ENCODE peak calls at places on chromosome 20, in seven cellular contexts. M is SW 1271; F is GM03348; P is stimulated activated CD8-positive, alpha-beta memory T cell treated with anti-CD3 and anti-CD28 coated beads, Interleukin-2, amount 100 ng/mL, for 1 hour; Q is occipital lobe; T is amygdala; U is NT2/D1. X is an unnamed sample.

GRCh38 chr20:11035211-11035610 is 361.4 kb upstream of the JAG1 start:
- DNase-seq in P (no peak), M (no peak), F (no peak), T (no peak), U (no peak), Q (no peak), X (no peak)

GRCh38 chr20:20327756-20328155 is 40.1 kb upstream of the INSM1 start:
- DNase-seq in M (no peak), T (no peak), U (no peak), P (no peak), Q (no peak), F (no peak), X (no peak)

GRCh38 chr20:44038681-44039123 is 124.0 kb downstream of the TOX2 start:
- DNase-seq in P (no peak), T (peak), F (peak), U (no peak), Q (peak), M (no peak), X (no peak)

GRCh38 chr20:11838076-11838636 is 79.5 kb upstream of the BTBD3 start:
- DNase-seq in F (no peak), Q (no peak), M (no peak), U (no peak), T (no peak), P (no peak), X (no peak)

GRCh38 chr20:25586877-25587276 is 1.5 kb upstream of the NINL start:
- DNase-seq in F (no peak), T (no peak), P (no peak), U (no peak), M (no peak), Q (no peak), X (no peak)

GRCh38 chr20:49713779-49714712 is at the start of gene B4GALT5:
- DNase-seq in Q (peak), M (peak), F (peak), T (peak), U (peak), P (peak), X (peak)

GRCh38 chr20:54132612-54133433 is 41.0 kb downstream of the CYP24A1 start:
- DNase-seq in P (no peak), T (no peak), U (peak), F (peak), Q (no peak), M (peak), X (no peak)

GRCh38 chr20:9550283-9550682 is 35.9 kb downstream of the LAMP5 start:
- DNase-seq in F (no peak), P (no peak), U (no peak), T (no peak), Q (no peak), M (no peak), X (no peak)

GRCh38 chr20:36085686-36086267 is 68.8 kb upstream of the EPB41L1 start:
- DNase-seq in U (no peak), P (no peak), Q (no peak), F (peak), M (peak), T (no peak), X (no peak)

GRCh38 chr20:44532981-44533331 is 11.1 kb upstream of the SERINC3 start:
- DNase-seq in Q (no peak), U (no peak), T (no peak), M (peak), P (no peak), F (no peak), X (no peak)

GRCh38 chr20:20225325-20225724 is 142.6 kb upstream of the INSM1 start:
- DNase-seq in U (no peak), F (no peak), T (no peak), M (no peak), Q (no peak), P (no peak), X (no peak)

GRCh38 chr20:64024141-64024990 is 11.6 kb upstream of the C20orf204 start:
- DNase-seq in M (no peak), U (no peak), F (no peak), P (no peak), Q (no peak), T (no peak), X (no peak)

GRCh38 chr20:35601021-35601973 is 14.3 kb upstream of the SPAG4 start:
- DNase-seq in T (peak), Q (peak), P (peak), F (peak), M (peak), U (peak), X (no peak)

GRCh38 chr20:19996970-19997369 is 20.2 kb upstream of the NAA20 start:
- DNase-seq in Q (no peak), F (no peak), P (no peak), U (no peak), T (no peak), M (no peak), X (no peak)

GRCh38 chr20:59985864-59986263 is 27.6 kb downstream of the CDH26 start:
- DNase-seq in T (no peak), P (no peak), Q (no peak), M (no peak), F (no peak), U (no peak), X (no peak)

GRCh38 chr20:62027116-62027515 is 38.6 kb downstream of the TAF4 start:
- DNase-seq in P (no peak), U (no peak), M (no peak), Q (no peak), F (peak), T (no peak), X (no peak)

GRCh38 chr20:50828363-50829136 is 33.7 kb downstream of the BCAS4 start:
- DNase-seq in T (no peak), M (no peak), U (no peak), Q (no peak), P (no peak), F (no peak), X (no peak)

GRCh38 chr20:48758206-48758820 is 69.5 kb downstream of the PREX1 start:
- DNase-seq in P (no peak), M (no peak), U (no peak), Q (no peak), T (no peak), F (no peak), X (no peak)

GRCh38 chr20:43404880-43405279 is 52.8 kb upstream of the SRSF6 start:
- DNase-seq in T (no peak), P (no peak), M (peak), Q (no peak), U (peak), F (no peak), X (no peak)

GRCh38 chr20:1792274-1792673 is 102.9 kb upstream of the SIRPA start:
- DNase-seq in P (no peak), F (no peak), Q (no peak), T (no peak), M (no peak), U (no peak), X (no peak)

GRCh38 chr20:60729119-60729900 is 522.8 kb upstream of the CDH4 start:
- DNase-seq in Q (no peak), U (no peak), T (no peak), F (no peak), P (no peak), M (no peak), X (no peak)

GRCh38 chr20:39909447-39909846 is 779.6 kb downstream of the MAFB start:
- DNase-seq in U (no peak), F (no peak), Q (no peak), T (no peak), P (no peak), M (no peak), X (no peak)

GRCh38 chr20:9482180-9482579 is 32.2 kb upstream of the LAMP5 start:
- DNase-seq in T (no peak), U (no peak), Q (no peak), M (no peak), P (no peak), F (no peak), X (no peak)

GRCh38 chr20:5481872-5482271 is 165.1 kb upstream of the PROKR2 start:
- DNase-seq in F (no peak), Q (no peak), P (no peak), M (no peak), T (no peak), U (no peak), X (no peak)

GRCh38 chr20:49585585-49586245 is 17.8 kb upstream of the PTGIS start:
- DNase-seq in P (no peak), F (no peak), U (no peak), M (no peak), T (no peak), Q (no peak), X (no peak)

GRCh38 chr20:7911586-7912330 is 28.5 kb downstream of the HAO1 start:
- DNase-seq in T (no peak), Q (no peak), U (no peak), M (no peak), P (no peak), F (no peak), X (peak)

GRCh38 chr20:34185766-34186620 is 55.2 kb upstream of the ASIP start:
- DNase-seq in Q (no peak), U (no peak), T (no peak), P (no peak), M (no peak), F (peak), X (no peak)

GRCh38 chr20:53872561-53873248 is 197.7 kb downstream of the BCAS1 start:
- DNase-seq in M (no peak), Q (no peak), F (no peak), T (no peak), P (no peak), U (no peak), X (no peak)

GRCh38 chr20:64143018-64143801 is 21.0 kb upstream of the MYT1 start:
- DNase-seq in P (no peak), Q (no peak), U (no peak), T (no peak), F (no peak), M (no peak), X (no peak)